ENCODE peak calls at places on chromosome 6, in five cellular contexts. B is GM12865, C is kidney, V is GM23338, W is WTC11. N is an unnamed sample.

GRCh38 chr6:6705061-6705425 is 116.5 kb downstream of the LY86 start:
- DNase-seq in B (no peak), C (no peak), V (no peak), W (no peak), N (no peak)

GRCh38 chr6:151749341-151749740 is 58.1 kb upstream of the ESR1 start:
- DNase-seq in B (no peak), C (no peak), V (no peak), W (no peak), N (no peak)

GRCh38 chr6:137234505-137234863 is 15.3 kb upstream of the IFNGR1 start:
- DNase-seq in B (peak; percentile 64), C (no peak), V (no peak), W (no peak), N (no peak)

GRCh38 chr6:13413466-13413862 is 73.9 kb downstream of the GFOD1 start:
- DNase-seq in B (no peak), C (no peak), V (no peak), W (no peak), N (no peak)

GRCh38 chr6:151993364-151993763 is 185.9 kb downstream of the ESR1 start:
- DNase-seq in B (no peak), C (peak; percentile 65), V (no peak), W (no peak), N (no peak)

GRCh38 chr6:136792945-136793289 is 640 bp upstream of the MAP3K5 start:
- DNase-seq in B (peak; percentile 95), C (peak; percentile 98), V (peak; percentile 87), W (peak; percentile 86), N (peak; percentile 90)

GRCh38 chr6:122289721-122290501 is 109.5 kb upstream of the HSF2 start:
- DNase-seq in B (no peak), C (no peak), V (peak; percentile 76), W (peak; percentile 15), N (no peak)

GRCh38 chr6:99614430-99615161 is 8.0 kb downstream of the PRDM13 start:
- DNase-seq in B (peak; percentile 64), C (no peak), V (peak; percentile 83), W (peak; percentile 68), N (peak; percentile 84)

GRCh38 chr6:72890233-72890632 is 268.4 kb downstream of the KCNQ5 start:
- DNase-seq in B (peak; percentile 15), C (no peak), V (no peak), W (no peak), N (no peak)

GRCh38 chr6:149854532-149854931 is 9.6 kb downstream of the LRP11 start:
- DNase-seq in B (no peak), C (no peak), V (no peak), W (no peak), N (no peak)

GRCh38 chr6:154705471-154706113 is 27.6 kb upstream of the SCAF8 start:
- DNase-seq in B (peak; percentile 6), C (no peak), V (peak; percentile 18), W (no peak), N (no peak)

GRCh38 chr6:166438211-166438861 is 55.6 kb upstream of the MPC1 start:
- DNase-seq in B (no peak), C (no peak), V (no peak), W (no peak), N (no peak)

GRCh38 chr6:37007340-37008043 is 2.0 kb downstream of the FGD2 start:
- DNase-seq in B (peak; percentile 78), C (no peak), V (no peak), W (no peak), N (no peak)

GRCh38 chr6:22466665-22467064 is 102.7 kb upstream of the HDGFL1 start:
- DNase-seq in B (no peak), C (no peak), V (peak; percentile 29), W (no peak), N (no peak)

GRCh38 chr6:93047033-93047432 is 372.3 kb downstream of the EPHA7 start:
- DNase-seq in B (no peak), C (no peak), V (peak; percentile 66), W (peak; percentile 31), N (no peak)

GRCh38 chr6:23446394-23447001 is 679.5 kb upstream of the NRSN1 start:
- DNase-seq in B (peak; percentile 24), C (no peak), V (peak; percentile 42), W (no peak), N (no peak)

GRCh38 chr6:167056370-167056769 is 57.2 kb downstream of the CEP43 start:
- DNase-seq in B (peak; percentile 58), C (no peak), V (no peak), W (no peak), N (no peak)

GRCh38 chr6:4487538-4487937 is 288.7 kb upstream of the CDYL start:
- DNase-seq in B (no peak), C (no peak), V (no peak), W (no peak), N (no peak)

GRCh38 chr6:29656157-29656556 is 735 bp upstream of the MOG start:
- DNase-seq in B (peak; percentile 63), C (no peak), V (no peak), W (no peak), N (no peak)

GRCh38 chr6:16683524-16684194 is 77.6 kb downstream of the ATXN1 start:
- DNase-seq in B (no peak), C (no peak), V (no peak), W (no peak), N (no peak)

GRCh38 chr6:41713161-41713649 is 22.2 kb downstream of the TFEB start:
- DNase-seq in B (no peak), C (peak; percentile 92), V (no peak), W (no peak), N (no peak)

GRCh38 chr6:104595315-104595820 is 264.4 kb downstream of the HACE1 start:
- DNase-seq in B (no peak), C (no peak), V (no peak), W (no peak), N (no peak)

GRCh38 chr6:64293298-64293697 is 657.7 kb downstream of the PHF3 start:
- DNase-seq in B (no peak), C (no peak), V (no peak), W (no peak), N (no peak)

GRCh38 chr6:43983632-43984031 is 143.6 kb downstream of the MRPL14 start:
- DNase-seq in B (no peak), C (peak; percentile 16), V (no peak), W (no peak), N (no peak)

GRCh38 chr6:42937548-42938427 is 8.5 kb downstream of the CNPY3 start:
- DNase-seq in B (no peak), C (peak; percentile 54), V (no peak), W (no peak), N (no peak)

GRCh38 chr6:3317741-3318211 is 59.0 kb downstream of the PSMG4 start:
- DNase-seq in B (no peak), C (no peak), V (no peak), W (no peak), N (no peak)

GRCh38 chr6:75467284-75467683 is 26.3 kb downstream of the FILIP1 start:
- DNase-seq in B (no peak), C (no peak), V (no peak), W (no peak), N (no peak)

GRCh38 chr6:170279977-170280688 is 10.7 kb downstream of the DLL1 start:
- DNase-seq in B (peak; percentile 13), C (peak; percentile 94), V (no peak), W (peak; percentile 55), N (no peak)

GRCh38 chr6:22826961-22827360 is 257.6 kb downstream of the HDGFL1 start:
- DNase-seq in B (no peak), C (no peak), V (no peak), W (no peak), N (no peak)

GRCh38 chr6:153032255-153032882 is 29.9 kb upstream of the MTRF1L start:
- DNase-seq in B (peak; percentile 18), C (no peak), V (peak; percentile 44), W (no peak), N (no peak)
- TF ChIP-seq CTCF in B (no peak), C (peak; percentile 38), V (no peak), W (no peak), N (peak; percentile 36)

GRCh38 chr6:140441256-140441655 is 1066.8 kb upstream of the CITED2 start:
- DNase-seq in B (peak; percentile 41), C (peak; percentile 64), V (peak; percentile 69), W (peak; percentile 49), N (peak; percentile 37)
- TF ChIP-seq CTCF in B (peak; percentile 25), C (peak; percentile 51), V (peak; percentile 80), W (no peak), N (no peak)

GRCh38 chr6:113570651-113571050 is 286.5 kb upstream of the MARCKS start:
- DNase-seq in B (no peak), C (no peak), V (no peak), W (no peak), N (no peak)
- TF ChIP-seq CTCF in B (no peak), C (no peak), V (no peak), W (no peak), N (no peak)

GRCh38 chr6:96394727-96395126 is 126.9 kb upstream of the UFL1 start:
- DNase-seq in B (peak; percentile 20), C (no peak), V (peak; percentile 15), W (no peak), N (no peak)
- TF ChIP-seq CTCF in B (peak; percentile 22), C (peak; percentile 50), V (peak; percentile 56), W (no peak), N (peak; percentile 22)

GRCh38 chr6:115982453-115982852 is 78.2 kb downstream of the FRK start:
- DNase-seq in B (no peak), C (no peak), V (no peak), W (no peak), N (no peak)
- TF ChIP-seq CTCF in B (no peak), C (no peak), V (no peak), W (no peak), N (no peak)

DNA sequence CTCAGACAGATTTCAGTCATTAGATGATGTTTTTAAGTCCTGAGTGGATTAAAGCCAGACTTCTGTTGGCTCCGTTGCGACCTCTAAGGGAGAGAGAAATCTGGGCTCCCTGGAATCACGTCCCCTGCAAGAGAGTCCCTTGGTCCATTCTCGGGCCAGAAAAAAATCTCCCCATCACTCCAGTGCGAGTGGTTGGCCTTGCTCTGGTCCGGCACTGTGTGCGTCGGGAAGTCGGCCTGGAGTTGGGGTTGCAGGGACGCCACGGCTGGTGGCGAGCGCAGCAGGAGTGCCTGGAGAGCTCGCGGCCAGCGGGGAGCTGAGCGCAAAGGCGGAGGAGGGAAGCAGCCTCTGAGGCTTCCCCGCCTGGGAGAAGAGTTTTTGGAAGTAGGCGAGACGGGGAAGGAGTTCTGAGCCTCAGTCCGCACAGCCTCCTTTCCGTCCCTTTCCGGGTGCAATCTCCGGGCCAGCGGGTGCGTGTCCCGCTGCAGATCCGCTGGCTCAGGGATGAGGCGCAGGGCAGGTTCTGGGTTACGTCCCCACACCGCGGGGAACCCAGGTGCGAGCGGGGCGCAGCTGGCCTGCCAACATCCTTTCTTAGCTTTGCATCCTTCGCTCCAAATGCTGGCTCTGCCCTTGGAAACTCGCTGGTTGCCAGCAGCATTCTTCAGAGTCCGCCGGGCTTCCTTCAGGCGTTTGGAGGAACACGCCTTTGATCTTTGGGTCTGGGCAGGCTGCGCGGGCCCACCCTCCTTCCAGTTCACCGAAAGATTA is 6.8 kb downstream of the TCF21 start:
- DNase-seq in B (no peak), C (peak; percentile 87), V (peak; percentile 74), W (peak; percentile 48), N (peak; percentile 47)
- TF ChIP-seq CTCF in B (no peak), C (no peak), V (peak; percentile 18), W (no peak), N (no peak)

DNA sequence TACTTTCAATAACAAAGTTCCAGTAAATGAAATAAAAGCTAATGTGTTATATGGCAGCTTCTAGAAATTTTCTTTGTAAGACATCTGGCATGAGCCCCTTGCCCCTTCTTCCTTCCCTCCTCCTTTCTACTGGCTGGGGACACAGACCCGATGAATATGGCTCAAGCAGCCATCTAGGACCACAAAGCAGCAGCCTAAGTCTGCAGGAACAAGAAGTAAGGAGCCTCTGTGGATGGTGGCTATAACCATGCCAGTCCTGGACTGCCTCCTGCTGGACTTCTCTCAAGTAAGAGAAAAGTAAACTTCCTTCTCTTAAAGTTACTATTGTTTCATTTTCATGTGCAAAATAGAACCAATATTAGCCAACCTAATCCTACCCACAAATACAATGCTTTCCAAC is 114.9 kb upstream of the DST start:
- DNase-seq in B (peak; percentile 74), C (no peak), V (peak; percentile 44), W (no peak), N (no peak)
- TF ChIP-seq CTCF in B (peak; percentile 39), C (peak; percentile 33), V (peak; percentile 70), W (no peak), N (no peak)